ENCODE peak calls at places on chromosomes 12 and 14, in seven cellular contexts. K is stimulated activated CD8-positive, alpha-beta memory T cell treated with anti-CD3 and anti-CD28 coated beads, Interleukin-4, amount 100 ng/mL, for 4 hours; G is omental fat pad; Q is dorsolateral prefrontal cortex; X is NCI-H526; B is fibroblast of mammary gland; N is stimulated activated CD4-positive, alpha-beta T cell treated with anti-CD3 and anti-CD28 coated beads, Interleukin-4, amount 100 ng/mL, for 48 hours. T is an unnamed sample.

GRCh38 chr12:86331457-86331856 is 75.3 kb upstream of the MGAT4C start:
- DNase-seq in G (no peak), K (no peak), B (no peak), Q (no peak), X (no peak), N (no peak), T (no peak)

GRCh38 chr14:29618323-29619067 is 309.2 kb downstream of the PRKD1 start:
- DNase-seq in N (no peak), X (no peak), K (no peak), G (no peak), Q (no peak), B (no peak), T (no peak)

GRCh38 chr12:10501031-10501430 is 4.7 kb upstream of the EIF2S3B start:
- DNase-seq in B (peak; percentile 20), G (no peak), Q (no peak), K (no peak), X (peak; percentile 19), N (no peak), T (no peak)

GRCh38 chr14:65277027-65277426 is 135.5 kb upstream of the FUT8 start:
- DNase-seq in N (no peak), X (no peak), B (peak; percentile 45), Q (no peak), K (no peak), G (no peak), T (no peak)

GRCh38 chr14:103019827-103020226 is 37.5 kb downstream of the CDC42BPB start:
- DNase-seq in G (no peak), Q (no peak), K (no peak), X (no peak), B (peak; percentile 40), N (no peak), T (peak; percentile 47)

GRCh38 chr12:49838973-49839633 is 3.8 kb downstream of the BCDIN3D start:
- DNase-seq in N (peak; percentile 20), B (peak; percentile 54), K (no peak), G (no peak), X (peak; percentile 61), Q (no peak), T (peak; percentile 50)

GRCh38 chr14:94379291-94380224 is 8.8 kb downstream of the SERPINA1 start:
- DNase-seq in Q (no peak), G (no peak), X (no peak), K (no peak), B (no peak), N (no peak), T (no peak)

GRCh38 chr14:51824191-51824590 is 36.2 kb upstream of the GNG2 start:
- DNase-seq in G (no peak), Q (no peak), N (no peak), K (no peak), X (no peak), B (no peak), T (no peak)

T was measured in lower leg skin.